ENCODE peak calls at places on chromosomes 3 and 15, in four cellular contexts. A, B, E and N are unnamed samples.

GRCh38 chr3:189981668-189982067 is 139.0 kb downstream of the P3H2 start:
- DNase-seq in E (no peak), A (peak; percentile 79), B (no peak), N (no peak)

GRCh38 chr3:38138347-38139190 is at the start of gene MYD88:
- DNase-seq in E (peak; percentile 29), A (peak; percentile 77), B (peak; percentile 64), N (peak; percentile 82)

GRCh38 chr3:169324454-169324789 is 339.1 kb downstream of the MECOM start:
- DNase-seq in E (no peak), A (no peak), B (no peak), N (no peak)

GRCh38 chr3:195865752-195866151 is 42.6 kb downstream of the TNK2 start:
- DNase-seq in A (no peak), B (no peak), E (no peak), N (no peak)

GRCh38 chr15:57031605-57032004 is 113.2 kb downstream of the TCF12 start:
- DNase-seq in A (no peak), B (no peak), E (peak; percentile 16), N (no peak)

GRCh38 chr3:55519016-55519415 is 31.9 kb upstream of the WNT5A start:
- DNase-seq in B (no peak), E (no peak), A (peak; percentile 51), N (no peak)

GRCh38 chr3:128698211-128699011 is 27.6 kb upstream of the RAB7A start:
- DNase-seq in E (no peak), A (peak; percentile 82), B (no peak), N (peak; percentile 33)

GRCh38 chr15:100172356-100173024 is 169.3 kb downstream of the ADAMTS17 start:
- DNase-seq in E (no peak), B (no peak), A (no peak), N (no peak)

GRCh38 chr3:53949541-53949940 is 57.9 kb upstream of the SELENOK start:
- DNase-seq in E (no peak), A (no peak), B (no peak), N (no peak)

GRCh38 chr15:100942656-100943055 is 23.5 kb downstream of the LRRK1 start:
- DNase-seq in A (no peak), E (no peak), B (no peak), N (no peak)

GRCh38 chr15:44698651-44699050 is 12.5 kb downstream of the PATL2 start:
- DNase-seq in A (no peak), B (no peak), E (no peak), N (no peak)